ENCODE peak calls at places on chromosomes 4 and X, in five cellular contexts. A, O, Z, U and E are unnamed samples.

GRCh38 chr4:38284294-38285045 is 324.3 kb downstream of the PTTG2 start:
- DNase-seq in Z (no peak), A (no peak), O (no peak), U (no peak), E (no peak)

GRCh38 chrX:30364229-30364628 is 55.0 kb upstream of the NR0B1 start:
- DNase-seq in Z (no peak), U (no peak), A (no peak), O (no peak), E (no peak)

GRCh38 chrX:14630724-14631123 is 101.4 kb downstream of the GLRA2 start:
- DNase-seq in A (no peak), Z (no peak), O (no peak), U (no peak), E (no peak)

GRCh38 chr4:14987054-14987453 is 15.2 kb upstream of the CPEB2 start:
- DNase-seq in A (no peak), Z (no peak), U (no peak), O (no peak), E (no peak)

GRCh38 chr4:89029591-89029990 is 27.4 kb downstream of the FAM13A start:
- DNase-seq in U (no peak), A (no peak), Z (no peak), O (no peak), E (no peak)

GRCh38 chr4:184913356-184914143 is 87.8 kb upstream of the ACSL1 start:
- DNase-seq in Z (no peak), O (no peak), A (no peak), U (no peak), E (no peak)

GRCh38 chr4:25666031-25666630 is 10.5 kb downstream of the SLC34A2 start:
- DNase-seq in A (no peak), U (no peak), O (no peak), Z (no peak), E (no peak)

GRCh38 chrX:134999469-134999868 is 8.7 kb downstream of the SMIM10 start:
- DNase-seq in Z (no peak), O (no peak), U (no peak), A (no peak), E (no peak)

GRCh38 chr4:153232768-153233167 is 28.5 kb downstream of the TRIM2 start:
- DNase-seq in O (no peak), A (no peak), Z (peak; percentile 38), U (no peak), E (no peak)

GRCh38 chr4:175127314-175127713 is 209.2 kb downstream of the ADAM29 start:
- DNase-seq in U (no peak), A (no peak), O (no peak), Z (no peak), E (no peak)

GRCh38 chr4:145760176-145760575 is 80.2 kb downstream of the C4orf51 start:
- DNase-seq in O (no peak), Z (no peak), U (no peak), A (no peak), E (no peak)

GRCh38 chr4:86963697-86964096 is 28.9 kb downstream of the AFF1 start:
- DNase-seq in Z (no peak), O (no peak), U (no peak), A (no peak), E (no peak)

GRCh38 chrX:40420899-40421729 is 159.7 kb upstream of the ATP6AP2 start:
- DNase-seq in A (no peak), O (no peak), Z (no peak), U (no peak), E (peak; percentile 71)

GRCh38 chr4:2071912-2072867 is 13.1 kb downstream of the NAT8L start:
- DNase-seq in A (no peak), U (no peak), Z (no peak), O (no peak), E (peak; percentile 19)

GRCh38 chr4:112031712-112032328 is 113.4 kb upstream of the FAM241A start:
- DNase-seq in U (no peak), O (no peak), Z (no peak), A (peak; percentile 7), E (no peak)

GRCh38 chrX:7950865-7951264 is 23.7 kb upstream of the PNPLA4 start:
- DNase-seq in Z (no peak), U (no peak), O (no peak), A (no peak), E (no peak)

GRCh38 chrX:154018518-154019060 is 1.1 kb downstream of the IRAK1 start:
- DNase-seq in U (no peak), O (no peak), Z (no peak), A (no peak), E (no peak)

GRCh38 chr4:94304365-94304971 is 38.2 kb downstream of the HPGDS start:
- DNase-seq in A (peak; percentile 14), U (no peak), Z (no peak), O (no peak), E (no peak)

GRCh38 chr4:89111833-89112563 is 665 bp downstream of the TIGD2 start:
- DNase-seq in Z (no peak), U (no peak), A (peak; percentile 21), O (no peak), E (no peak)

GRCh38 chr4:26206339-26206738 is 114.5 kb upstream of the RBPJ start:
- DNase-seq in Z (no peak), O (no peak), A (no peak), U (no peak), E (no peak)

GRCh38 chrX:121308276-121308805 is 260.9 kb downstream of the GLUD2 start:
- DNase-seq in U (no peak), O (peak; percentile 57), Z (no peak), A (peak; percentile 55), E (peak; percentile 53)

GRCh38 chr4:104416725-104417363 is 77.8 kb downstream of the CXXC4 start:
- DNase-seq in U (no peak), O (no peak), A (no peak), Z (no peak), E (no peak)

GRCh38 chr4:11548529-11549176 is 120.0 kb upstream of the HS3ST1 start:
- DNase-seq in A (no peak), U (no peak), O (no peak), Z (no peak), E (no peak)

GRCh38 chrX:72532371-72532770 is 40.3 kb downstream of the HDAC8 start:
- DNase-seq in O (no peak), Z (no peak), U (no peak), A (no peak), E (no peak)

GRCh38 chr4:125664091-125664767 is 349.5 kb downstream of the FAT4 start:
- DNase-seq in O (no peak), A (no peak), Z (no peak), U (no peak), E (no peak)

GRCh38 chr4:104589264-104589868 is 94.7 kb upstream of the CXXC4 start:
- DNase-seq in A (no peak), U (no peak), Z (no peak), O (no peak), E (no peak)

GRCh38 chr4:2259036-2259540 is 2.8 kb downstream of the MXD4 start:
- DNase-seq in O (peak; percentile 19), A (peak; percentile 40), Z (no peak), U (peak; percentile 46), E (peak; percentile 34)

GRCh38 chr4:108693819-108694218 is 43.4 kb downstream of the OSTC start:
- DNase-seq in A (no peak), Z (no peak), U (no peak), O (no peak), E (no peak)

GRCh38 chr4:137025484-137026059 is 506.7 kb downstream of the PCDH18 start:
- DNase-seq in A (no peak), O (no peak), Z (no peak), U (no peak), E (no peak)

GRCh38 chrX:131746491-131746968 is 202.7 kb downstream of the OR13H1 start:
- DNase-seq in Z (peak; percentile 85), O (no peak), A (peak; percentile 84), U (peak; percentile 87), E (peak; percentile 76)

GRCh38 chr4:26509681-26510333 is 19.5 kb upstream of the CCKAR start:
- DNase-seq in O (no peak), Z (no peak), U (no peak), A (no peak), E (no peak)

GRCh38 chrX:19589105-19589504 is 73.8 kb upstream of the MAP3K15 start:
- DNase-seq in Z (no peak), O (no peak), A (no peak), U (no peak), E (no peak)

GRCh38 chrX:19592952-19593351 is 77.6 kb upstream of the MAP3K15 start:
- DNase-seq in Z (no peak), U (no peak), O (no peak), A (no peak), E (no peak)

GRCh38 chrX:19599253-19599652 is 83.9 kb upstream of the MAP3K15 start:
- DNase-seq in U (no peak), O (no peak), A (no peak), Z (no peak), E (no peak)

GRCh38 chrX:19593684-19594083 is 78.4 kb upstream of the MAP3K15 start:
- DNase-seq in A (no peak), Z (no peak), U (no peak), O (no peak), E (no peak)

DNA sequence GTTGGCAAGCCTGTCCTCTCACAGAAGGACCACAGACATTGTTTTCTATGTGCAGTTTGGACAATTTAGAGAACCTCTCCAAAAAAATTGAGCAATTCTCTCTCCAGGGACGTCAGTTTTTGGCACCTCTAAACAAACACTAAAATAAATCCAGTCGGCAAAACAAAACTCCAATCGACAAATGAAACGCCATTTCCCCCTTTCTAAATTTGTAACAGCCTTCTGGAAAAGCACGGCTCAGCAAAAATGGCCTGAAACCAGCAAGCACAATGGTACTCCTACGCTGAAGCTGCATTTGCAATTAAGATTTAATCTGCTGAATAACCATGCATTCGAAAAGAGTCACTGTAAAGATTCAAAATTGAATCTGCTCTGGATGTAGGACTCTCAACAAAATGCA is 79.7 kb upstream of the MAP3K15 start:
- DNase-seq in U (no peak), Z (no peak), A (no peak), O (no peak), E (no peak)
- H3K27ac ChIP-seq in U (no peak overlapping the region), Z (no peak overlapping the region), A (no peak overlapping the region), O (no peak overlapping the region), E (peak overlapping the region; percentile 31)

GRCh38 chrX:17412692-17413091 is 37.7 kb downstream of the NHS start:
- DNase-seq in Z (no peak), O (no peak), A (no peak), U (no peak), E (no peak)
- H3K27ac ChIP-seq in Z (no peak overlapping the region), O (no peak overlapping the region), A (no peak overlapping the region), U (no peak overlapping the region), E (no peak overlapping the region)

GRCh38 chr4:177182728-177183127 is 126.9 kb upstream of the NEIL3 start:
- DNase-seq in O (no peak), A (no peak), Z (no peak), U (no peak), E (no peak)
- H3K27ac ChIP-seq in O (no peak overlapping the region), A (no peak overlapping the region), Z (no peak overlapping the region), U (no peak overlapping the region), E (no peak overlapping the region)

DNA sequence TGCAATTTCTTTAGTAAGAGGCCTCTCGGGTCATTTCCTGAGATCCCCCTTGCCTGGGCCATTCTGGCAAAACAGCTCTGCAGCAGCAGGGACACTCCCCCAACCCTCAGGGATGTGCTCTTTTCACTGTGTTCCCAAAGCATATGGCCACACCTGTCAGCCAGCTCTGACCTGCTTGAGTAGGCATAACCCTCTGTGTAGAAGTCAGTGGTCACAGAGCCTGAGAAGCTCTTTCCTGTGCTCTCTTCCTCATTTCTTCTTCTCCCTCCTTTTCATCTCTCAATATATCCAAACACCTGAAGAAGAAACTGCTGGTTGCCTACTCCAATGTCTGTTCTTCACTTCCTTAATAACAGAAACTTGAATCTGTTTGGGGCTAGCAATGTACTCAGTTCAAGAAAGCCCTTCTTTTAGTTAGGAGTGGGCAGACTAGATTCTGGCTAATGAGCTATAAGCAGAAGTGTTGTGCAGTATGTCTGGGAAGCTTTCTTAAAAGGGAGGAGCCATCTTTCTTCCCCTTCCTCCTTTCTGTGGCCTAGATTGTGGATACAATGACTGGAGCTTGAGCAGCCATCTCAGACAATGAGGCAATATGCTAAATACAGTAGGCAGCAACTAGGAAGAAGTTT is 73.3 kb downstream of the PRPS1 start:
- DNase-seq in O (no peak), Z (no peak), U (no peak), A (peak; percentile 5), E (no peak)
- H3K27ac ChIP-seq in O (no peak overlapping the region), Z (peak overlapping the region; percentile 68), U (no peak overlapping the region), A (peak overlapping the region; percentile 59), E (no peak overlapping the region)